ENCODE peak calls at places on chromosomes 1 and 21, in eight cellular contexts. One of them, this sample, is unnamed.

GRCh38 chr1:19033926-19034680 is 77.6 kb upstream of the IFFO2 start:
- DNase-seq in astrocyte: peak; percentile 79
- DNase-seq in upper lobe of right lung: peak; percentile 50
- DNase-seq in body of pancreas: peak; percentile 5
- DNase-seq in HCT116: no peak
- DNase-seq in heart left ventricle: no peak
- DNase-seq in neuronal stem cell: no peak
- DNase-seq in aorta: no peak
- DNase-seq in this sample: no peak

GRCh38 chr1:12124693-12125421 is 41.9 kb upstream of the TNFRSF1B start:
- DNase-seq in astrocyte: peak; percentile 15
- DNase-seq in HCT116: peak; percentile 40
- DNase-seq in aorta: peak; percentile 84
- DNase-seq in neuronal stem cell: peak; percentile 70
- DNase-seq in upper lobe of right lung: peak; percentile 85
- DNase-seq in heart left ventricle: peak; percentile 87
- DNase-seq in body of pancreas: peak; percentile 71
- DNase-seq in this sample: peak; percentile 72

GRCh38 chr1:214859647-214860046 is 222.9 kb upstream of the KCNK2 start:
- DNase-seq in neuronal stem cell: no peak
- DNase-seq in HCT116: no peak
- DNase-seq in body of pancreas: no peak
- DNase-seq in upper lobe of right lung: no peak
- DNase-seq in aorta: no peak
- DNase-seq in astrocyte: no peak
- DNase-seq in heart left ventricle: no peak
- DNase-seq in this sample: no peak

GRCh38 chr1:20932437-20932977 is 145.4 kb upstream of the HP1BP3 start:
- DNase-seq in HCT116: no peak
- DNase-seq in astrocyte: no peak
- DNase-seq in aorta: no peak
- DNase-seq in body of pancreas: no peak
- DNase-seq in neuronal stem cell: no peak
- DNase-seq in heart left ventricle: no peak
- DNase-seq in upper lobe of right lung: no peak
- DNase-seq in this sample: no peak

GRCh38 chr21:36945496-36946138 is 20.9 kb downstream of the HLCS start:
- DNase-seq in astrocyte: peak; percentile 42
- DNase-seq in upper lobe of right lung: no peak
- DNase-seq in aorta: no peak
- DNase-seq in body of pancreas: no peak
- DNase-seq in heart left ventricle: no peak
- DNase-seq in neuronal stem cell: no peak
- DNase-seq in HCT116: no peak
- DNase-seq in this sample: no peak

GRCh38 chr1:9303916-9304315 is 11.2 kb downstream of the SPSB1 start:
- DNase-seq in upper lobe of right lung: no peak
- DNase-seq in HCT116: no peak
- DNase-seq in body of pancreas: no peak
- DNase-seq in astrocyte: no peak
- DNase-seq in aorta: no peak
- DNase-seq in neuronal stem cell: no peak
- DNase-seq in heart left ventricle: no peak
- DNase-seq in this sample: no peak

GRCh38 chr1:67874501-67875111 is 41.3 kb upstream of the GNG12 start:
- DNase-seq in HCT116: no peak
- DNase-seq in neuronal stem cell: no peak
- DNase-seq in astrocyte: peak; percentile 84
- DNase-seq in upper lobe of right lung: no peak
- DNase-seq in aorta: no peak
- DNase-seq in body of pancreas: no peak
- DNase-seq in heart left ventricle: no peak
- DNase-seq in this sample: no peak

GRCh38 chr1:184390889-184391288 is 4.1 kb downstream of the C1orf21 start:
- DNase-seq in aorta: no peak
- DNase-seq in body of pancreas: no peak
- DNase-seq in upper lobe of right lung: no peak
- DNase-seq in HCT116: no peak
- DNase-seq in astrocyte: no peak
- DNase-seq in heart left ventricle: no peak
- DNase-seq in neuronal stem cell: no peak
- DNase-seq in this sample: no peak

GRCh38 chr21:35274090-35274489 is 225.0 kb upstream of the RUNX1 start:
- DNase-seq in HCT116: no peak
- DNase-seq in body of pancreas: no peak
- DNase-seq in aorta: no peak
- DNase-seq in neuronal stem cell: no peak
- DNase-seq in upper lobe of right lung: no peak
- DNase-seq in astrocyte: no peak
- DNase-seq in heart left ventricle: no peak
- DNase-seq in this sample: no peak

GRCh38 chr21:24716306-24716918 is 890.9 kb downstream of the MRPL39 start:
- DNase-seq in body of pancreas: no peak
- DNase-seq in astrocyte: no peak
- DNase-seq in heart left ventricle: no peak
- DNase-seq in neuronal stem cell: no peak
- DNase-seq in upper lobe of right lung: no peak
- DNase-seq in HCT116: no peak
- DNase-seq in aorta: no peak
- DNase-seq in this sample: no peak

GRCh38 chr1:99849413-99849743 is 783 bp upstream of the AGL start:
- DNase-seq in body of pancreas: no peak
- DNase-seq in neuronal stem cell: no peak
- DNase-seq in heart left ventricle: peak; percentile 27
- DNase-seq in upper lobe of right lung: no peak
- DNase-seq in aorta: no peak
- DNase-seq in astrocyte: no peak
- DNase-seq in HCT116: no peak
- DNase-seq in this sample: no peak

GRCh38 chr1:185960377-185961151 is 226.4 kb downstream of the HMCN1 start:
- DNase-seq in upper lobe of right lung: no peak
- DNase-seq in neuronal stem cell: peak; percentile 20
- DNase-seq in aorta: peak; percentile 55
- DNase-seq in body of pancreas: peak; percentile 12
- DNase-seq in heart left ventricle: peak; percentile 72
- DNase-seq in HCT116: no peak
- DNase-seq in astrocyte: peak; percentile 87
- DNase-seq in this sample: no peak

DNA sequence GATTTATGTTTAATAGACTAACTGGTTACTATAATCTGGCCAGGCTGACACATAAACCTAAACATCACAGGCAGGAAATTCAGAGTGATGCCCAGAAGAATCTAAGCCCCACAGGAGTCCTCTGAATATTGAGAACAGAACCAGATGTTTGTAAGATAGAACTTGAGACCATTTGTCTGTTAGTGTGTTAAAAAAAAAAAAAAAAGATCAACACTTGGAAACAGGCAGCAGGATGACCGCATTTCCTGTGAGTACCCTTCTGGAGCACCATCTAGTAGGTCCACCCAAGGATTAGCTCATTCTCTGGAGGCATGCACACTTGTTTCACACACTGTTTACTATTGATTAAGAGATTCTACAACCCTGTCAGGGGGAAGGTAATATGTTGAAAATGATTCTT is 111.4 kb upstream of the VANGL1 start:
- DNase-seq in HCT116: no peak
- DNase-seq in upper lobe of right lung: no peak
- DNase-seq in astrocyte: peak; percentile 56
- DNase-seq in neuronal stem cell: no peak
- DNase-seq in heart left ventricle: peak; percentile 37
- DNase-seq in aorta: no peak
- DNase-seq in body of pancreas: no peak
- DNase-seq in this sample: no peak
- H3K9me3 ChIP-seq in HCT116: no peaks in the 10 kb centered on the region
- H3K9me3 ChIP-seq in upper lobe of right lung: no peaks in the 10 kb centered on the region
- H3K9me3 ChIP-seq in astrocyte: no peaks in the 10 kb centered on the region
- H3K9me3 ChIP-seq in neuronal stem cell: no peaks in the 10 kb centered on the region
- H3K9me3 ChIP-seq in heart left ventricle: peaks cover 6% of the 10 kb centered on the region
- H3K9me3 ChIP-seq in aorta: no peaks in the 10 kb centered on the region
- H3K9me3 ChIP-seq in body of pancreas: no peaks in the 10 kb centered on the region
- H3K9me3 ChIP-seq in this sample: no peaks in the 10 kb centered on the region

GRCh38 chr1:217136895-217137205 is 413.6 kb upstream of the ESRRG start:
- DNase-seq in aorta: no peak
- DNase-seq in body of pancreas: no peak
- DNase-seq in HCT116: no peak
- DNase-seq in upper lobe of right lung: no peak
- DNase-seq in heart left ventricle: no peak
- DNase-seq in neuronal stem cell: no peak
- DNase-seq in astrocyte: no peak
- DNase-seq in this sample: no peak

GRCh38 chr1:217133958-217134856 is 411.0 kb upstream of the ESRRG start:
- DNase-seq in aorta: no peak
- DNase-seq in heart left ventricle: no peak
- DNase-seq in body of pancreas: peak; percentile 16
- DNase-seq in upper lobe of right lung: no peak
- DNase-seq in astrocyte: peak; percentile 18
- DNase-seq in HCT116: no peak
- DNase-seq in neuronal stem cell: peak; percentile 18
- DNase-seq in this sample: no peak

GRCh38 chr1:217135569-217135915 is 412.3 kb upstream of the ESRRG start:
- DNase-seq in body of pancreas: peak; percentile 15
- DNase-seq in upper lobe of right lung: no peak
- DNase-seq in neuronal stem cell: no peak
- DNase-seq in heart left ventricle: peak; percentile 56
- DNase-seq in astrocyte: no peak
- DNase-seq in aorta: no peak
- DNase-seq in HCT116: no peak
- DNase-seq in this sample: no peak

GRCh38 chr1:217135987-217136894 is 413.0 kb upstream of the ESRRG start:
- DNase-seq in astrocyte: no peak
- DNase-seq in neuronal stem cell: peak; percentile 26
- DNase-seq in upper lobe of right lung: no peak
- DNase-seq in aorta: no peak
- DNase-seq in HCT116: no peak
- DNase-seq in heart left ventricle: no peak
- DNase-seq in body of pancreas: no peak
- DNase-seq in this sample: no peak

DNA sequence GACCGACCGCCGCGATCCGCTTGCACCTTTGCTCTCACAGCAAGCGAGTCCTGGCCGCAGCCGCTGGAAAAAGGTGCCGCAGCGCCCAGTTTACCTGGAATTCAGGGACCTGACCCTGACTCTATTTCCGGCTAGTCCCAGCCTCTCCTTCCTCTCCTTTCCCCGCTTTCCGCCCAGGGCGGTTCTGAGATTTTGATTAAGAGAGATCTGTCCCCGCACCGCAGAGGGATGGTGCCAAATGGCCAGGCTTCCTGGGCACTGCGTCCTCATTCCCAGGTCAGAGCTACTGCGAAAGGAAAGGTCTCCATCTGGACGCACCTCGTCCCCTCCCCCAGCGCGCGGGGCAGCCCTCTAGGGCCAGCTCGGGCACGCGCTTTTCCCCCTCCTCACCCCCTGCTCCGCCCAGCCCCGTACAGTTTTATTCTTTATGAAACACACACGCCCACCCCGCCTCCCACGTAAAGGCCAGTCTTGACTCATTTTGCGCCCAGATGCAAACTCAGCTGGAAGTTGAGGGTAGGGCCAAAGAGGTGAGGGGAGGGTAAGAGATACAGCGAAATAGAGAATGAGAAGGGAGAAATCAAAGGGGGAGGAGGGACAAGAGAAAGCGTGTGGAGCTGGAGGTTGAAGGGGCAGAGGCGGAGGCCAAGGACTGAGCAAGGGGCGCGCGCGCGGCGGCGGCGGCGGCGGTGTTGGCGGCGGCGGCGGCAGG is 411.8 kb upstream of the ESRRG start:
- DNase-seq in heart left ventricle: peak; percentile 31
- DNase-seq in neuronal stem cell: peak; percentile 40
- DNase-seq in upper lobe of right lung: no peak
- DNase-seq in HCT116: no peak
- DNase-seq in astrocyte: peak; percentile 13
- DNase-seq in aorta: no peak
- DNase-seq in body of pancreas: peak; percentile 20
- DNase-seq in this sample: no peak
- H3K9me3 ChIP-seq in heart left ventricle: no peaks in the 10 kb centered on the region
- H3K9me3 ChIP-seq in neuronal stem cell: peaks cover 6% of the 10 kb centered on the region
- H3K9me3 ChIP-seq in upper lobe of right lung: no peaks in the 10 kb centered on the region
- H3K9me3 ChIP-seq in HCT116: no peaks in the 10 kb centered on the region
- H3K9me3 ChIP-seq in astrocyte: no peaks in the 10 kb centered on the region
- H3K9me3 ChIP-seq in aorta: no peaks in the 10 kb centered on the region
- H3K9me3 ChIP-seq in body of pancreas: no peaks in the 10 kb centered on the region
- H3K9me3 ChIP-seq in this sample: no peaks in the 10 kb centered on the region

GRCh38 chr1:248697907-248698306 is 4.7 kb downstream of the OR14I1 start:
- DNase-seq in astrocyte: no peak
- DNase-seq in body of pancreas: no peak
- DNase-seq in aorta: no peak
- DNase-seq in HCT116: no peak
- DNase-seq in upper lobe of right lung: no peak
- DNase-seq in heart left ventricle: no peak
- DNase-seq in neuronal stem cell: no peak
- DNase-seq in this sample: no peak

GRCh38 chr1:248699099-248699498 is 3.5 kb downstream of the OR14I1 start:
- DNase-seq in heart left ventricle: no peak
- DNase-seq in upper lobe of right lung: no peak
- DNase-seq in astrocyte: no peak
- DNase-seq in HCT116: no peak
- DNase-seq in aorta: no peak
- DNase-seq in neuronal stem cell: no peak
- DNase-seq in body of pancreas: no peak
- DNase-seq in this sample: no peak

GRCh38 chr1:248696775-248697174 is 5.8 kb downstream of the OR14I1 start:
- DNase-seq in astrocyte: no peak
- DNase-seq in HCT116: no peak
- DNase-seq in heart left ventricle: no peak
- DNase-seq in upper lobe of right lung: no peak
- DNase-seq in body of pancreas: no peak
- DNase-seq in neuronal stem cell: no peak
- DNase-seq in aorta: no peak
- DNase-seq in this sample: no peak

GRCh38 chr1:248695451-248696132 is 7.0 kb downstream of the OR14I1 start:
- DNase-seq in HCT116: no peak
- DNase-seq in neuronal stem cell: no peak
- DNase-seq in upper lobe of right lung: no peak
- DNase-seq in heart left ventricle: no peak
- DNase-seq in astrocyte: no peak
- DNase-seq in body of pancreas: no peak
- DNase-seq in aorta: no peak
- DNase-seq in this sample: no peak

DNA sequence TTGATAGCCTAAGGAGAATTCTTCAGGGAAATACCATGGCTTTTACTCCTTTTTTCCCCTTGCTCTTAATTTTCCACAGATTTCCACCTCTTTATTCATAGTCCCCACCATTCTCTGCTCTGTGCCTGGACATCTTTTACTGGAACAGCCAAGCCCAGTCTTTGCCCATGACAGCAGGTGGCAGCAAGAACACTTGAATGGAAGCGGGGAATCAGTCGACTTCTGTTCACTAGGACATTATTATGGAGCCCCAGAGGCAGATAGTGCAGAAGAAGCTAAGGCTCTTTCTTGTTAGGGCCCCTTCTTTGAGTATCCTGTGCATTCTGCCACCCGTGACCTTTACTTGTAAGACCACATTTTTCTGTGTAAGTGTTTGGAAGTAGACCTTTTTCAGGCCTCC is 6.3 kb downstream of the OR14I1 start:
- DNase-seq in body of pancreas: no peak
- DNase-seq in HCT116: no peak
- DNase-seq in upper lobe of right lung: no peak
- DNase-seq in astrocyte: no peak
- DNase-seq in heart left ventricle: no peak
- DNase-seq in neuronal stem cell: no peak
- DNase-seq in aorta: no peak
- DNase-seq in this sample: no peak
- H3K9me3 ChIP-seq in body of pancreas: no peaks in the 10 kb centered on the region
- H3K9me3 ChIP-seq in HCT116: no peaks in the 10 kb centered on the region
- H3K9me3 ChIP-seq in upper lobe of right lung: no peaks in the 10 kb centered on the region
- H3K9me3 ChIP-seq in astrocyte: peaks cover 4% of the 10 kb centered on the region
- H3K9me3 ChIP-seq in heart left ventricle: no peaks in the 10 kb centered on the region
- H3K9me3 ChIP-seq in neuronal stem cell: peaks cover 5% of the 10 kb centered on the region
- H3K9me3 ChIP-seq in aorta: peaks cover 2% of the 10 kb centered on the region
- H3K9me3 ChIP-seq in this sample: no peaks in the 10 kb centered on the region

GRCh38 chr1:4380564-4381168 is 273.7 kb upstream of the AJAP1 start:
- DNase-seq in HCT116: no peak
- DNase-seq in heart left ventricle: no peak
- DNase-seq in neuronal stem cell: no peak
- DNase-seq in astrocyte: peak; percentile 84
- DNase-seq in upper lobe of right lung: no peak
- DNase-seq in body of pancreas: no peak
- DNase-seq in aorta: no peak
- DNase-seq in this sample: no peak
- H3K9me3 ChIP-seq in HCT116: peaks cover 3% of the 10 kb centered on the region
- H3K9me3 ChIP-seq in heart left ventricle: peaks cover 15% of the 10 kb centered on the region
- H3K9me3 ChIP-seq in neuronal stem cell: no peaks in the 10 kb centered on the region
- H3K9me3 ChIP-seq in astrocyte: peaks cover 13% of the 10 kb centered on the region
- H3K9me3 ChIP-seq in upper lobe of right lung: no peaks in the 10 kb centered on the region
- H3K9me3 ChIP-seq in body of pancreas: no peaks in the 10 kb centered on the region
- H3K9me3 ChIP-seq in aorta: no peaks in the 10 kb centered on the region
- H3K9me3 ChIP-seq in this sample: no peaks in the 10 kb centered on the region